ENCODE peak calls at places on chromosomes 7 and 10, in six cellular contexts. One of them, this sample, is unnamed.

GRCh38 chr10:78784454-78785414 is 284.0 kb upstream of the ZMIZ1 start:
- DNase-seq in gastrocnemius medialis: no peak
- DNase-seq in cardiac fibroblast: peak
- DNase-seq in AG04449: no peak
- DNase-seq in IMR-90: no peak
- DNase-seq in astrocyte of the spinal cord: no peak
- DNase-seq in this sample: no peak

GRCh38 chr7:19772323-19772722 is 1.1 kb downstream of the TMEM196 start:
- DNase-seq in gastrocnemius medialis: no peak
- DNase-seq in cardiac fibroblast: no peak
- DNase-seq in AG04449: no peak
- DNase-seq in IMR-90: no peak
- DNase-seq in astrocyte of the spinal cord: no peak
- DNase-seq in this sample: no peak

GRCh38 chr10:3595736-3596135 is 189.3 kb downstream of the KLF6 start:
- DNase-seq in gastrocnemius medialis: no peak
- DNase-seq in cardiac fibroblast: no peak
- DNase-seq in AG04449: no peak
- DNase-seq in IMR-90: no peak
- DNase-seq in astrocyte of the spinal cord: no peak
- DNase-seq in this sample: no peak

GRCh38 chr7:16708980-16709379 is 44.6 kb upstream of the TSPAN13 start:
- DNase-seq in gastrocnemius medialis: peak
- DNase-seq in cardiac fibroblast: peak
- DNase-seq in AG04449: peak
- DNase-seq in IMR-90: peak
- DNase-seq in astrocyte of the spinal cord: peak
- DNase-seq in this sample: peak

GRCh38 chr7:133771778-133772421 is 355.2 kb upstream of the LRGUK start:
- DNase-seq in gastrocnemius medialis: no peak
- DNase-seq in cardiac fibroblast: no peak
- DNase-seq in AG04449: no peak
- DNase-seq in IMR-90: no peak
- DNase-seq in astrocyte of the spinal cord: no peak
- DNase-seq in this sample: no peak

GRCh38 chr7:128031901-128032604 is 816 bp upstream of the LRRC4 start:
- DNase-seq in gastrocnemius medialis: no peak
- DNase-seq in cardiac fibroblast: peak
- DNase-seq in AG04449: peak
- DNase-seq in IMR-90: peak
- DNase-seq in astrocyte of the spinal cord: peak
- DNase-seq in this sample: peak

GRCh38 chr7:38232475-38233366 is 40.7 kb downstream of the TARP start:
- DNase-seq in gastrocnemius medialis: peak
- DNase-seq in cardiac fibroblast: no peak
- DNase-seq in AG04449: no peak
- DNase-seq in IMR-90: peak
- DNase-seq in astrocyte of the spinal cord: peak
- DNase-seq in this sample: no peak

GRCh38 chr10:90579602-90580242 is 278.1 kb downstream of the HTR7 start:
- DNase-seq in gastrocnemius medialis: no peak
- DNase-seq in cardiac fibroblast: peak
- DNase-seq in AG04449: no peak
- DNase-seq in IMR-90: peak
- DNase-seq in astrocyte of the spinal cord: peak
- DNase-seq in this sample: peak

GRCh38 chr7:83732305-83732704 is 83.4 kb upstream of the SEMA3E start:
- DNase-seq in gastrocnemius medialis: no peak
- DNase-seq in cardiac fibroblast: no peak
- DNase-seq in AG04449: no peak
- DNase-seq in IMR-90: no peak
- DNase-seq in astrocyte of the spinal cord: peak
- DNase-seq in this sample: no peak

GRCh38 chr10:112115781-112116385 is 67.7 kb downstream of the GPAM start:
- DNase-seq in gastrocnemius medialis: peak
- DNase-seq in cardiac fibroblast: peak
- DNase-seq in AG04449: no peak
- DNase-seq in IMR-90: peak
- DNase-seq in astrocyte of the spinal cord: no peak
- DNase-seq in this sample: peak

GRCh38 chr7:29588900-29589696 is 25.5 kb downstream of the PRR15 start:
- DNase-seq in gastrocnemius medialis: no peak
- DNase-seq in cardiac fibroblast: peak
- DNase-seq in AG04449: no peak
- DNase-seq in IMR-90: peak
- DNase-seq in astrocyte of the spinal cord: peak
- DNase-seq in this sample: peak

GRCh38 chr10:11149499-11149898 is 131.8 kb downstream of the CELF2 start:
- DNase-seq in gastrocnemius medialis: no peak
- DNase-seq in cardiac fibroblast: no peak
- DNase-seq in AG04449: no peak
- DNase-seq in IMR-90: no peak
- DNase-seq in astrocyte of the spinal cord: no peak
- DNase-seq in this sample: no peak

DNA sequence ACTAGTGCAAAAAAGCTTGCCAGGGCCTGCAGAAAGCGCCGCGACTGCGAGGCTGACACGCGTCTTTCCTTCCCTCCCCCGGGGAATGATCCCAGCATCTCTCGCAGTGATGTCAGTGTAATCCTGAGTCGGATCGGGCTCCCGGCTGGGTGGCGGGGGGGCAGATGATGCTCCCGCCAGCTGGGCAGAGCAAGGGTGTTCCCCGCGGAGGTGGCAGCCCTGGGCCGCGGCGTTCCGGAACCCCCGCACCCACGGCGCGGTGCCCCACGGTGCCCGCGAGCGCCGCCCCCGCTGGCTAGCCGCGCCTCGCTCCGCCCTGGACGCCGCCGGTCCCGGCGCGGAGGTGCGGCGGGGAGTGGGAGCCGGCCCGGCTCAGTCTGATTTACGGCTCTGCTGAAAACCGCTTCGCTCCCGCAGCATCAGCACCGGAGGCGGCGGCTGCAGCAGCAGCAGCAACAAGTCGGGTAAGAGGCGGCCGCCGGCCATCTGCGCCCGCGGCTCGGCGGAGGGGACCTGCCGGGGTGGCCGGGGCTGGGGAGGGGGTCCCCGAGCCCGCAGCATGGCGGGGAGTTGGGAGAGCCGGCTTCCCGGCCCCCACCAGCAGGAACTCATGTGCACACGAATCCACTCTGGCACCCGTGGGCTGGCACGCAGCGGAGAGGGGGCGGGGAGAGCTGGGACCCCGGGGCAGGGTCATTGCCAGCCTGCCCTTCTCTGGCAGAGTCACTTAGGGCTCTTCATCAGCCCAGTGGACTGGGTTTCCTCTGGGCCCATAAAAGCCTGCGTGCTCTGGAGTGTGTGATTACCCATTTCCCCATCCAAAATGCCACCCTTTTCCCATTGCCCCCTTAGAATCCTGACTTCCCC is at the start of gene ZNF365:
- DNase-seq in gastrocnemius medialis: no peak
- DNase-seq in cardiac fibroblast: peak
- DNase-seq in AG04449: no peak
- DNase-seq in IMR-90: peak
- DNase-seq in astrocyte of the spinal cord: peak
- DNase-seq in this sample: peak
- H3K4me3 ChIP-seq in gastrocnemius medialis: peak
- H3K4me3 ChIP-seq in cardiac fibroblast: peak
- H3K4me3 ChIP-seq in AG04449: peak
- H3K4me3 ChIP-seq in IMR-90: peak
- H3K4me3 ChIP-seq in astrocyte of the spinal cord: peak
- H3K4me3 ChIP-seq in this sample: peak

GRCh38 chr10:74753295-74754211 is 72.8 kb upstream of the KAT6B start:
- DNase-seq in gastrocnemius medialis: no peak
- DNase-seq in cardiac fibroblast: no peak
- DNase-seq in AG04449: peak
- DNase-seq in IMR-90: peak
- DNase-seq in astrocyte of the spinal cord: peak
- DNase-seq in this sample: no peak
- TF ChIP-seq CTCF in gastrocnemius medialis: no peak
- TF ChIP-seq CTCF in cardiac fibroblast: no peak
- TF ChIP-seq CTCF in AG04449: no peak
- TF ChIP-seq CTCF in IMR-90: no peak
- TF ChIP-seq CTCF in astrocyte of the spinal cord: no peak
- TF ChIP-seq CTCF in this sample: no peak

DNA sequence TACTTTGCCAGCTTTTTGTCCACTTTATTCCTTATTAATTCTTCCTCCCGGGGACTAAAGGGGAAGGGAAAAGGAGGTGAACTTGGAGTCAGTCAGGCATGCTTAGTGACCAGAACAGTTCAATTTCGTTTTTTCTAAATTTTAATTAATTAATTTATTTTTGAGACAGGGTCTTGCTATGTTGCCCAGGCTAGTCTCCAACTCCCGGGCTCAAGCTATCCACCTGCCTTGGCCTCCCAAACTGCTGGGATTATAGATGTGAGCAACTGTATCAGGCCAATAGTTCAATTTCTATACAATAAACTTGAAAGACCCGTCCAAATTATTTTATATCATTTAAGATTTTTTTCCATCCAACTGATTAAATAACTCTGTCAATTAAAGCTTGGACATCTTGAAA is 1.3 kb upstream of the SLF2 start:
- DNase-seq in gastrocnemius medialis: no peak
- DNase-seq in cardiac fibroblast: no peak
- DNase-seq in AG04449: no peak
- DNase-seq in IMR-90: no peak
- DNase-seq in astrocyte of the spinal cord: no peak
- DNase-seq in this sample: no peak
- H3K4me3 ChIP-seq in gastrocnemius medialis: no peak
- H3K4me3 ChIP-seq in cardiac fibroblast: no peak
- H3K4me3 ChIP-seq in AG04449: no peak
- H3K4me3 ChIP-seq in IMR-90: no peak
- H3K4me3 ChIP-seq in astrocyte of the spinal cord: no peak
- H3K4me3 ChIP-seq in this sample: no peak

GRCh38 chr7:23938937-23939552 is 229.0 kb downstream of the STK31 start:
- DNase-seq in gastrocnemius medialis: no peak
- DNase-seq in cardiac fibroblast: peak
- DNase-seq in AG04449: no peak
- DNase-seq in IMR-90: peak
- DNase-seq in astrocyte of the spinal cord: peak
- DNase-seq in this sample: peak
- TF ChIP-seq CTCF in gastrocnemius medialis: no peak
- TF ChIP-seq CTCF in cardiac fibroblast: peak
- TF ChIP-seq CTCF in AG04449: peak
- TF ChIP-seq CTCF in IMR-90: peak
- TF ChIP-seq CTCF in astrocyte of the spinal cord: peak
- TF ChIP-seq CTCF in this sample: peak

GRCh38 chr7:55130554-55131198 is 111.9 kb downstream of the EGFR start:
- DNase-seq in gastrocnemius medialis: peak
- DNase-seq in cardiac fibroblast: peak
- DNase-seq in AG04449: no peak
- DNase-seq in IMR-90: peak
- DNase-seq in astrocyte of the spinal cord: peak
- DNase-seq in this sample: peak
- H3K4me3 ChIP-seq in gastrocnemius medialis: no peak
- H3K4me3 ChIP-seq in cardiac fibroblast: no peak
- H3K4me3 ChIP-seq in AG04449: no peak
- H3K4me3 ChIP-seq in IMR-90: no peak
- H3K4me3 ChIP-seq in astrocyte of the spinal cord: no peak
- H3K4me3 ChIP-seq in this sample: no peak

DNA sequence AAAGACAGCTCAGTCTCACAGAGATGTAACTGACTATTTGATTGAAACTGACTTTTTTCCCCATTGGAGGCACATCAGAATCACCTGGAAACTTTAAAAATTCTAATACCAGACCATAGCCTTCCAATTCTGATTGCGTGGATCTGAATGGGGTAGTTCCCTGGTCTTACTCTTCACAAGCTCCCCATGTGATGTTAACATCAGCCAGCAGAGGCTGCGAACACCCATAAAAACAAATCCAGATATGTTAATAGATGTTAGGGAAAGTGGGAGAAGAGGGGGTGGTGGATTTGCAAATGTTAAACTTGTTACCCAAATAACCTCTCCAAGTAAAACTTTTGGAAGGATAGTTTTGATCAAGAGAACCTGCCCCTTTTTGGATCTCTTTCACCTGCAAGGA is 1133.4 kb downstream of the CNTNAP2 start:
- DNase-seq in gastrocnemius medialis: no peak
- DNase-seq in cardiac fibroblast: no peak
- DNase-seq in AG04449: no peak
- DNase-seq in IMR-90: no peak
- DNase-seq in astrocyte of the spinal cord: no peak
- DNase-seq in this sample: no peak
- TF ChIP-seq CTCF in gastrocnemius medialis: no peak
- TF ChIP-seq CTCF in cardiac fibroblast: peak
- TF ChIP-seq CTCF in AG04449: no peak
- TF ChIP-seq CTCF in IMR-90: no peak
- TF ChIP-seq CTCF in astrocyte of the spinal cord: no peak
- TF ChIP-seq CTCF in this sample: peak

DNA sequence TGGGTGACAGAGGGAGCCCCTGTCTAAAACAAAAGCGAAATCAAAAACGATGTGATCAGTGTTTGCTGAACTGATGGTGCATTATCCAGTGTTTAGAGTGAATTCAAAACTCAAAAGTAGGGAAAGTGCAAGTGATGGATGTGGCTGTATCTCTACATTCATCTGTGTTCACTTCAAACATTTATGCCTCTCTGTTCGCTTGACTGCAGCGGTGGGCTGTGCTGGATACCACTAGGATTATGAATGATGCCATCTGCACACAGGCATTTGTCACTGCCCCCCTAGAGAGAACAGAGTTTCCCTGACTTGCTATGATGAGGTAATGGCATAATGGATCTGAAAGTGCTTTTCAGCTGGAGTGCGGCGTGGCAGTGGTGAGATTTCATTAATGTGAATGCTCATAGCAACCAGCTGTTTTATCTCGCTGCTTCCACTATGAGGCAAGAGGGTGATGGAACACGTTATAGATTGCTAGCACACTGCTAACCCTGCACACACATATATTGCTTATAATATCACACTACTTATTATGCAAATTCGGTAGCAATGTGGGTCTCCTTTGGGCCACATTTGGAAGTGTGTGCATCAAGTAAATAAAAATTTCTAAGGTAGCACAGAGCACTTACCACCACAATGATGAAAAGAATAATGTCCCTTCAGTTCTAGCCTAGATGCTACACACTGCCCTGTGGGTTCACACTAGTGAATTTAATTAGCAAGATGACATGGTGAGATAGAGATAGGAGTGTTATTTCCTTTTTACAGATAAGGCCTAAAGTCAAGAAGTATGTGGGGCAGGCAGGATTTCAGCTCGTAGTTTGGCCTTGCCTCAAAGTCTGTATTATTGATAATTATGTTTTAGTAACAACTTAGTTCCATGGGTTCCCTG is 164.7 kb downstream of the CAMK1D start:
- DNase-seq in gastrocnemius medialis: no peak
- DNase-seq in cardiac fibroblast: no peak
- DNase-seq in AG04449: no peak
- DNase-seq in IMR-90: peak
- DNase-seq in astrocyte of the spinal cord: no peak
- DNase-seq in this sample: no peak
- H3K4me3 ChIP-seq in gastrocnemius medialis: no peak
- H3K4me3 ChIP-seq in cardiac fibroblast: no peak
- H3K4me3 ChIP-seq in AG04449: no peak
- H3K4me3 ChIP-seq in IMR-90: no peak
- H3K4me3 ChIP-seq in astrocyte of the spinal cord: no peak
- H3K4me3 ChIP-seq in this sample: no peak

GRCh38 chr10:50623299-50624153 is at the start of gene SGMS1:
- DNase-seq in gastrocnemius medialis: peak
- DNase-seq in cardiac fibroblast: peak
- DNase-seq in AG04449: no peak
- DNase-seq in IMR-90: peak
- DNase-seq in astrocyte of the spinal cord: peak
- DNase-seq in this sample: peak
- TF ChIP-seq CTCF in gastrocnemius medialis: no peak
- TF ChIP-seq CTCF in cardiac fibroblast: no peak
- TF ChIP-seq CTCF in AG04449: no peak
- TF ChIP-seq CTCF in IMR-90: peak
- TF ChIP-seq CTCF in astrocyte of the spinal cord: no peak
- TF ChIP-seq CTCF in this sample: no peak